ENCODE peak calls at places on chromosomes 6 and 20, in ten cellular contexts. V is left lung; C is fibroblast of the aortic adventitia; N is hepatic stellate cell; S is smooth muscle cell of the brain vasculature; Q is SW 1271; R is WTC11; D is activated T-helper 1 cell treated with anti-CD3 and anti-CD28 coated beads, Interleukin-2, amount 50 U/mL, for 16 hours; O is brain microvascular endothelial cell; H is lower lobe of right lung. K is an unnamed sample.

GRCh38 chr6:160523223-160523622 is 140.9 kb downstream of the LPA start:
- DNase-seq in S (no peak), N (no peak), R (no peak), H (no peak), C (no peak), V (no peak), O (no peak), D (no peak), Q (no peak), K (no peak)

GRCh38 chr6:84356907-84357306 is 129.5 kb upstream of the CEP162 start:
- DNase-seq in R (no peak), N (no peak), S (no peak), V (no peak), Q (no peak), O (no peak), H (no peak), D (no peak), C (no peak), K (no peak)

GRCh38 chr6:168165373-168165772 is 86.4 kb upstream of the FRMD1 start:
- DNase-seq in O (no peak), N (no peak), C (no peak), D (no peak), R (no peak), Q (no peak), S (no peak), V (no peak), H (no peak), K (no peak)

GRCh38 chr6:108942556-108943492 is 94.6 kb downstream of the ARMC2 start:
- DNase-seq in D (peak), N (no peak), Q (no peak), C (no peak), R (no peak), H (no peak), S (no peak), V (no peak), O (no peak), K (peak)

GRCh38 chr6:26404534-26404933 is 2.5 kb downstream of the BTN3A1 start:
- DNase-seq in D (no peak), C (no peak), S (no peak), H (no peak), N (no peak), Q (no peak), V (no peak), O (no peak), R (no peak), K (no peak)

GRCh38 chr20:14657231-14657630 is 319.8 kb upstream of the FLRT3 start:
- DNase-seq in D (no peak), H (no peak), V (no peak), R (no peak), C (no peak), N (no peak), Q (no peak), S (no peak), O (no peak), K (no peak)

GRCh38 chr20:31606928-31607639 is 2.0 kb downstream of the ID1 start:
- DNase-seq in Q (no peak), R (no peak), D (no peak), O (no peak), S (no peak), C (peak), V (peak), H (peak), N (peak), K (no peak)

GRCh38 chr6:140486468-140487361 is 1112.3 kb upstream of the CITED2 start:
- DNase-seq in D (no peak), H (no peak), S (no peak), V (no peak), N (no peak), O (peak), Q (no peak), R (no peak), C (peak), K (no peak)

GRCh38 chr20:3747471-3747870 is 15.0 kb downstream of the HSPA12B start:
- DNase-seq in R (no peak), S (no peak), N (no peak), D (no peak), O (no peak), Q (no peak), V (no peak), H (no peak), C (no peak), K (no peak)

GRCh38 chr6:137870744-137871247 is 3.7 kb downstream of the TNFAIP3 start:
- DNase-seq in H (no peak), C (peak), D (no peak), S (no peak), V (no peak), R (no peak), Q (no peak), N (no peak), O (no peak), K (peak)

GRCh38 chr20:34045294-34045693 is 51.6 kb downstream of the RALY start:
- DNase-seq in O (no peak), D (no peak), C (peak), S (no peak), Q (no peak), V (no peak), R (no peak), N (no peak), H (no peak), K (no peak)

GRCh38 chr6:35044145-35044745 is 96.9 kb downstream of the TCP11 start:
- DNase-seq in O (no peak), R (no peak), D (no peak), N (no peak), V (no peak), C (no peak), Q (no peak), H (no peak), S (peak), K (no peak)

GRCh38 chr6:151325075-151326050 is 66.0 kb downstream of the ZBTB2 start:
- DNase-seq in Q (peak), H (peak), V (peak), R (peak), S (no peak), C (peak), N (peak), D (no peak), O (peak), K (peak)

GRCh38 chr6:15501806-15502450 is 160.9 kb downstream of the DTNBP1 start:
- DNase-seq in D (no peak), O (peak), R (no peak), Q (no peak), H (no peak), S (no peak), N (no peak), V (peak), C (peak), K (no peak)

GRCh38 chr20:11158146-11158545 is 484.3 kb upstream of the JAG1 start:
- DNase-seq in N (no peak), R (no peak), S (no peak), D (no peak), C (no peak), V (no peak), H (no peak), O (no peak), Q (no peak), K (no peak)

GRCh38 chr6:28597924-28598323 is 72.2 kb downstream of the GPX5 start:
- DNase-seq in C (no peak), N (no peak), S (no peak), Q (no peak), R (no peak), O (peak), D (no peak), H (no peak), V (no peak), K (no peak)

GRCh38 chr20:44465001-44465560 is 10.6 kb upstream of the TTPAL start:
- DNase-seq in V (no peak), S (no peak), D (no peak), R (no peak), C (no peak), H (no peak), Q (no peak), N (no peak), O (no peak), K (no peak)

GRCh38 chr6:71205336-71205956 is 83.2 kb upstream of the OGFRL1 start:
- DNase-seq in D (no peak), C (no peak), V (no peak), R (no peak), N (no peak), Q (no peak), O (peak), S (no peak), H (no peak), K (no peak)

GRCh38 chr20:63086421-63087235 is 79.9 kb upstream of the BHLHE23 start:
- DNase-seq in C (no peak), H (peak), R (peak), N (no peak), O (no peak), S (no peak), Q (no peak), V (peak), D (no peak), K (no peak)

GRCh38 chr20:14777571-14777970 is 440.2 kb upstream of the FLRT3 start:
- DNase-seq in N (no peak), D (no peak), C (no peak), O (peak), Q (no peak), S (no peak), R (no peak), V (no peak), H (no peak), K (no peak)

GRCh38 chr20:5737619-5737953 is 12.6 kb upstream of the SHLD1 start:
- DNase-seq in Q (no peak), O (no peak), C (no peak), V (no peak), H (no peak), R (no peak), N (no peak), S (no peak), D (no peak), K (no peak)

GRCh38 chr20:49395183-49395582 is 87.3 kb downstream of the KCNB1 start:
- DNase-seq in Q (no peak), S (no peak), O (no peak), D (no peak), V (no peak), R (no peak), H (no peak), C (peak), N (no peak), K (no peak)

GRCh38 chr6:151634336-151634720 is 140.5 kb downstream of the CCDC170 start:
- DNase-seq in S (no peak), Q (no peak), R (no peak), H (no peak), C (no peak), D (no peak), N (no peak), V (no peak), O (no peak), K (no peak)

GRCh38 chr20:32902456-32903420 is 44.0 kb downstream of the EFCAB8 start:
- DNase-seq in N (peak), S (no peak), H (peak), D (peak), C (peak), R (peak), Q (no peak), V (peak), O (peak), K (peak)

GRCh38 chr20:911882-912600 is 4.1 kb downstream of the ANGPT4 start:
- DNase-seq in S (no peak), D (no peak), Q (no peak), C (no peak), O (no peak), H (no peak), R (peak), N (no peak), V (no peak), K (no peak)

GRCh38 chr6:39453236-39453635 is 130.7 kb upstream of the KCNK16 start:
- DNase-seq in H (no peak), D (no peak), C (peak), R (no peak), O (no peak), S (no peak), V (no peak), N (no peak), Q (no peak), K (no peak)